ENCODE peak calls at places on chromosomes 6 and 20, in six cellular contexts. Y is naive thymus-derived CD8-positive, alpha-beta T cell; A is cardiac muscle cell; V is substantia nigra; I is dorsolateral prefrontal cortex; L is RWPE1. X is an unnamed sample.

GRCh38 chr20:11712611-11713160 is 205.0 kb upstream of the BTBD3 start:
- DNase-seq in Y (no peak), A (no peak), V (no peak), I (no peak), L (no peak), X (no peak)

GRCh38 chr20:50323209-50323608 is 132.6 kb downstream of the CEBPB start:
- DNase-seq in Y (no peak), A (no peak), V (no peak), I (no peak), L (no peak), X (no peak)

GRCh38 chr20:12287575-12287974 is 369.9 kb downstream of the BTBD3 start:
- DNase-seq in Y (no peak), A (no peak), V (no peak), I (no peak), L (no peak), X (no peak)

GRCh38 chr6:87920245-87920644 is 127.4 kb upstream of the SPACA1 start:
- DNase-seq in Y (no peak), A (no peak), V (no peak), I (no peak), L (no peak), X (no peak)

GRCh38 chr20:63060057-63060991 is 53.6 kb upstream of the BHLHE23 start:
- DNase-seq in Y (no peak), A (no peak), V (no peak), I (no peak), L (peak; percentile 68), X (no peak)

GRCh38 chr20:56368351-56369134 is 9.8 kb downstream of the FAM210B start:
- DNase-seq in Y (no peak), A (no peak), V (peak; percentile 29), I (peak; percentile 39), L (no peak), X (no peak)

GRCh38 chr20:46828471-46828870 is 66.2 kb upstream of the EYA2 start:
- DNase-seq in Y (no peak), A (no peak), V (no peak), I (no peak), L (no peak), X (no peak)

GRCh38 chr6:38346291-38347079 is 293.2 kb downstream of the BTBD9 start:
- DNase-seq in Y (no peak), A (no peak), V (no peak), I (no peak), L (peak; percentile 3), X (no peak)

GRCh38 chr6:18457065-18457817 is 70.1 kb downstream of the RNF144B start:
- DNase-seq in Y (no peak), A (no peak), V (no peak), I (no peak), L (no peak), X (no peak)

GRCh38 chr20:51679254-51679921 is 88.8 kb downstream of the ATP9A start:
- DNase-seq in Y (no peak), A (no peak), V (no peak), I (no peak), L (no peak), X (no peak)

GRCh38 chr6:150631283-150631981 is 31.7 kb downstream of the PLEKHG1 start:
- DNase-seq in Y (no peak), A (no peak), V (no peak), I (no peak), L (no peak), X (no peak)

GRCh38 chr6:19668710-19669109 is 168.5 kb upstream of the ID4 start:
- DNase-seq in Y (no peak), A (no peak), V (no peak), I (no peak), L (no peak), X (no peak)

GRCh38 chr6:153003294-153003645 is 761 bp upstream of the MTRF1L start:
- DNase-seq in Y (no peak), A (peak; percentile 13), V (no peak), I (no peak), L (no peak), X (no peak)

GRCh38 chr6:111484655-111484974 is 1.6 kb upstream of the REV3L start:
- DNase-seq in Y (no peak), A (no peak), V (no peak), I (no peak), L (no peak), X (no peak)

GRCh38 chr6:18561006-18561750 is 174.0 kb downstream of the RNF144B start:
- DNase-seq in Y (no peak), A (no peak), V (no peak), I (no peak), L (no peak), X (no peak)

GRCh38 chr6:167706313-167707109 is 120.2 kb upstream of the AFDN start:
- DNase-seq in Y (peak; percentile 66), A (no peak), V (no peak), I (no peak), L (no peak), X (no peak)

GRCh38 chr6:9405369-9405768 is 970.0 kb upstream of the SLC35B3 start:
- DNase-seq in Y (no peak), A (no peak), V (no peak), I (no peak), L (peak; percentile 76), X (no peak)

GRCh38 chr6:161748535-161749386 is 474.9 kb upstream of the AGPAT4 start:
- DNase-seq in Y (no peak), A (peak; percentile 82), V (peak; percentile 31), I (peak; percentile 57), L (peak; percentile 8), X (no peak)

GRCh38 chr6:169993861-169994481 is 242.5 kb downstream of the ERMARD start:
- DNase-seq in Y (peak; percentile 15), A (no peak), V (no peak), I (no peak), L (no peak), X (no peak)

GRCh38 chr6:87653074-87653962 is 48.7 kb downstream of the AKIRIN2 start:
- DNase-seq in Y (no peak), A (no peak), V (no peak), I (no peak), L (no peak), X (no peak)

GRCh38 chr20:45017281-45017680 is 51.0 kb downstream of the STK4 start:
- DNase-seq in Y (no peak), A (no peak), V (no peak), I (no peak), L (no peak), X (no peak)

GRCh38 chr20:63327229-63327745 is 33.9 kb downstream of the CHRNA4 start:
- DNase-seq in Y (no peak), A (no peak), V (no peak), I (no peak), L (no peak), X (no peak)

GRCh38 chr6:15158821-15159619 is 86.8 kb upstream of the JARID2 start:
- DNase-seq in Y (no peak), A (no peak), V (no peak), I (no peak), L (no peak), X (no peak)

GRCh38 chr20:3223937-3224680 is 14.8 kb downstream of the ITPA start:
- DNase-seq in Y (no peak), A (no peak), V (no peak), I (no peak), L (no peak), X (no peak)

GRCh38 chr20:23879811-23880374 is 345 bp upstream of the CST5 start:
- DNase-seq in Y (no peak), A (no peak), V (no peak), I (no peak), L (no peak), X (no peak)

GRCh38 chr6:168890306-168890995 is 363.2 kb downstream of the THBS2 start:
- DNase-seq in Y (no peak), A (no peak), V (no peak), I (no peak), L (no peak), X (no peak)

GRCh38 chr6:11847515-11848244 is 69.1 kb upstream of the ADTRP start:
- DNase-seq in Y (no peak), A (peak; percentile 68), V (no peak), I (no peak), L (no peak), X (no peak)

GRCh38 chr6:195861-196360 is 96.4 kb upstream of the DUSP22 start:
- DNase-seq in Y (peak; percentile 37), A (peak; percentile 45), V (no peak), I (no peak), L (no peak), X (no peak)

X was measured in CMK.